ENCODE peak calls at places on chromosomes 5 and 9, in ten cellular contexts. One of them, this sample, is unnamed.

GRCh38 chr5:57779383-57780223 is 297.0 kb upstream of the ACTBL2 start:
- DNase-seq in fibroblast of gingiva: peak
- DNase-seq in left ventricle myocardium inferior: peak
- DNase-seq in ELR: peak
- DNase-seq in anterior cingulate cortex: no peak
- DNase-seq in right cardiac atrium: no peak
- DNase-seq in HTR-8/SVneo: peak
- DNase-seq in stimulated activated effector memory CD8-positive, alpha-beta T cell treated with anti-CD3 and anti-CD28 coated beads, Interleukin-12 subunit alpha, Interleukin-12 subunit beta, amount 100 ng/mL, for 72 hours: no peak
- DNase-seq in astrocyte of the cerebellum: peak
- DNase-seq in left kidney: peak
- DNase-seq in this sample: peak

GRCh38 chr5:151886741-151887261 is 37.9 kb downstream of the GLRA1 start:
- DNase-seq in fibroblast of gingiva: no peak
- DNase-seq in left ventricle myocardium inferior: no peak
- DNase-seq in ELR: peak
- DNase-seq in anterior cingulate cortex: no peak
- DNase-seq in right cardiac atrium: no peak
- DNase-seq in HTR-8/SVneo: no peak
- DNase-seq in stimulated activated effector memory CD8-positive, alpha-beta T cell treated with anti-CD3 and anti-CD28 coated beads, Interleukin-12 subunit alpha, Interleukin-12 subunit beta, amount 100 ng/mL, for 72 hours: no peak
- DNase-seq in astrocyte of the cerebellum: no peak
- DNase-seq in left kidney: no peak
- DNase-seq in this sample: no peak

GRCh38 chr5:113825143-113825542 is 311.6 kb downstream of the YTHDC2 start:
- DNase-seq in fibroblast of gingiva: no peak
- DNase-seq in left ventricle myocardium inferior: no peak
- DNase-seq in ELR: no peak
- DNase-seq in anterior cingulate cortex: no peak
- DNase-seq in right cardiac atrium: no peak
- DNase-seq in HTR-8/SVneo: no peak
- DNase-seq in stimulated activated effector memory CD8-positive, alpha-beta T cell treated with anti-CD3 and anti-CD28 coated beads, Interleukin-12 subunit alpha, Interleukin-12 subunit beta, amount 100 ng/mL, for 72 hours: no peak
- DNase-seq in astrocyte of the cerebellum: no peak
- DNase-seq in left kidney: no peak
- DNase-seq in this sample: no peak

GRCh38 chr9:107633375-107633774 is 143.8 kb upstream of the KLF4 start:
- DNase-seq in fibroblast of gingiva: no peak
- DNase-seq in left ventricle myocardium inferior: no peak
- DNase-seq in ELR: no peak
- DNase-seq in anterior cingulate cortex: no peak
- DNase-seq in right cardiac atrium: no peak
- DNase-seq in HTR-8/SVneo: no peak
- DNase-seq in stimulated activated effector memory CD8-positive, alpha-beta T cell treated with anti-CD3 and anti-CD28 coated beads, Interleukin-12 subunit alpha, Interleukin-12 subunit beta, amount 100 ng/mL, for 72 hours: no peak
- DNase-seq in astrocyte of the cerebellum: no peak
- DNase-seq in left kidney: peak
- DNase-seq in this sample: no peak

GRCh38 chr5:137836997-137837396 is 30.7 kb upstream of the MYOT start:
- DNase-seq in fibroblast of gingiva: peak
- DNase-seq in left ventricle myocardium inferior: no peak
- DNase-seq in ELR: no peak
- DNase-seq in anterior cingulate cortex: no peak
- DNase-seq in right cardiac atrium: no peak
- DNase-seq in HTR-8/SVneo: no peak
- DNase-seq in stimulated activated effector memory CD8-positive, alpha-beta T cell treated with anti-CD3 and anti-CD28 coated beads, Interleukin-12 subunit alpha, Interleukin-12 subunit beta, amount 100 ng/mL, for 72 hours: no peak
- DNase-seq in astrocyte of the cerebellum: no peak
- DNase-seq in left kidney: no peak
- DNase-seq in this sample: no peak

GRCh38 chr5:60535198-60535597 is 164.8 kb downstream of the DEPDC1B start:
- DNase-seq in fibroblast of gingiva: no peak
- DNase-seq in left ventricle myocardium inferior: no peak
- DNase-seq in ELR: no peak
- DNase-seq in anterior cingulate cortex: no peak
- DNase-seq in right cardiac atrium: no peak
- DNase-seq in HTR-8/SVneo: no peak
- DNase-seq in stimulated activated effector memory CD8-positive, alpha-beta T cell treated with anti-CD3 and anti-CD28 coated beads, Interleukin-12 subunit alpha, Interleukin-12 subunit beta, amount 100 ng/mL, for 72 hours: no peak
- DNase-seq in astrocyte of the cerebellum: no peak
- DNase-seq in left kidney: no peak
- DNase-seq in this sample: no peak

GRCh38 chr9:108844856-108845255 is 10.9 kb downstream of the ACTL7B start:
- DNase-seq in fibroblast of gingiva: no peak
- DNase-seq in left ventricle myocardium inferior: no peak
- DNase-seq in ELR: no peak
- DNase-seq in anterior cingulate cortex: no peak
- DNase-seq in right cardiac atrium: no peak
- DNase-seq in HTR-8/SVneo: no peak
- DNase-seq in stimulated activated effector memory CD8-positive, alpha-beta T cell treated with anti-CD3 and anti-CD28 coated beads, Interleukin-12 subunit alpha, Interleukin-12 subunit beta, amount 100 ng/mL, for 72 hours: no peak
- DNase-seq in astrocyte of the cerebellum: no peak
- DNase-seq in left kidney: no peak
- DNase-seq in this sample: peak

GRCh38 chr5:142719836-142720330 is 34.0 kb upstream of the FGF1 start:
- DNase-seq in fibroblast of gingiva: no peak
- DNase-seq in left ventricle myocardium inferior: no peak
- DNase-seq in ELR: peak
- DNase-seq in anterior cingulate cortex: no peak
- DNase-seq in right cardiac atrium: no peak
- DNase-seq in HTR-8/SVneo: no peak
- DNase-seq in stimulated activated effector memory CD8-positive, alpha-beta T cell treated with anti-CD3 and anti-CD28 coated beads, Interleukin-12 subunit alpha, Interleukin-12 subunit beta, amount 100 ng/mL, for 72 hours: no peak
- DNase-seq in astrocyte of the cerebellum: no peak
- DNase-seq in left kidney: no peak
- DNase-seq in this sample: no peak

GRCh38 chr5:109769597-109770291 is 80.0 kb downstream of the MAN2A1 start:
- DNase-seq in fibroblast of gingiva: no peak
- DNase-seq in left ventricle myocardium inferior: no peak
- DNase-seq in ELR: no peak
- DNase-seq in anterior cingulate cortex: no peak
- DNase-seq in right cardiac atrium: no peak
- DNase-seq in HTR-8/SVneo: no peak
- DNase-seq in stimulated activated effector memory CD8-positive, alpha-beta T cell treated with anti-CD3 and anti-CD28 coated beads, Interleukin-12 subunit alpha, Interleukin-12 subunit beta, amount 100 ng/mL, for 72 hours: no peak
- DNase-seq in astrocyte of the cerebellum: no peak
- DNase-seq in left kidney: no peak
- DNase-seq in this sample: no peak

GRCh38 chr9:114883709-114884108 is 46.7 kb downstream of the TNFSF8 start:
- DNase-seq in fibroblast of gingiva: peak
- DNase-seq in left ventricle myocardium inferior: no peak
- DNase-seq in ELR: peak
- DNase-seq in anterior cingulate cortex: no peak
- DNase-seq in right cardiac atrium: no peak
- DNase-seq in HTR-8/SVneo: no peak
- DNase-seq in stimulated activated effector memory CD8-positive, alpha-beta T cell treated with anti-CD3 and anti-CD28 coated beads, Interleukin-12 subunit alpha, Interleukin-12 subunit beta, amount 100 ng/mL, for 72 hours: no peak
- DNase-seq in astrocyte of the cerebellum: no peak
- DNase-seq in left kidney: no peak
- DNase-seq in this sample: no peak

GRCh38 chr5:149942199-149942598 is 2.4 kb downstream of the PDE6A start:
- DNase-seq in fibroblast of gingiva: no peak
- DNase-seq in left ventricle myocardium inferior: no peak
- DNase-seq in ELR: no peak
- DNase-seq in anterior cingulate cortex: no peak
- DNase-seq in right cardiac atrium: no peak
- DNase-seq in HTR-8/SVneo: no peak
- DNase-seq in stimulated activated effector memory CD8-positive, alpha-beta T cell treated with anti-CD3 and anti-CD28 coated beads, Interleukin-12 subunit alpha, Interleukin-12 subunit beta, amount 100 ng/mL, for 72 hours: no peak
- DNase-seq in astrocyte of the cerebellum: no peak
- DNase-seq in left kidney: no peak
- DNase-seq in this sample: no peak

This sample was measured in NCI-H1436.